ENCODE peak calls at places on chromosomes 12 and 14, in nine cellular contexts. H is stimulated activated CD4-positive, alpha-beta T cell treated with anti-CD3 and anti-CD28 coated beads, TNF-alpha, amount 100 ng/mL, for 1 hour; B is MV-4-11; P is nucleus accumbens; C is NCI-H1417; G is stimulated activated naive CD4-positive, alpha-beta T cell treated with Interleukin-2 at 50 U/mL for 16 hours; V is left ventricle myocardium inferior; K is transverse colon; N is effector CD8-positive, alpha-beta T cell. R is an unnamed sample.

GRCh38 chr12:46318037-46318436 is 49.2 kb upstream of the SLC38A1 start:
- DNase-seq in H (no peak), B (no peak), P (no peak), C (no peak), G (no peak), V (no peak), K (no peak), N (no peak), R (no peak)

GRCh38 chr12:52280319-52280795 is 5.9 kb downstream of the KRT86 start:
- DNase-seq in H (no peak), B (peak; percentile 69), P (no peak), C (no peak), G (no peak), V (no peak), K (peak; percentile 58), N (no peak), R (no peak)

GRCh38 chr14:81946808-81947798 is 413.4 kb upstream of the SEL1L start:
- DNase-seq in H (no peak), B (no peak), P (no peak), C (no peak), G (no peak), V (peak; percentile 18), K (no peak), N (no peak), R (no peak)

GRCh38 chr12:114636723-114637480 is 47.1 kb downstream of the TBX3 start:
- DNase-seq in H (no peak), B (no peak), P (no peak), C (no peak), G (no peak), V (no peak), K (peak; percentile 8), N (no peak), R (no peak)

GRCh38 chr14:105926415-105927093 is 400.2 kb downstream of the TMEM121 start:
- DNase-seq in H (no peak), B (no peak), P (no peak), C (no peak), G (no peak), V (no peak), K (peak; percentile 7), N (no peak), R (no peak)

GRCh38 chr12:107306141-107306670 is 212.9 kb upstream of the CRY1 start:
- DNase-seq in H (no peak), B (no peak), P (no peak), C (no peak), G (no peak), V (no peak), K (no peak), N (no peak), R (no peak)

GRCh38 chr14:105064721-105065143 is 498 bp downstream of the GPR132 start:
- DNase-seq in H (no peak), B (peak; percentile 88), P (no peak), C (no peak), G (peak; percentile 26), V (no peak), K (peak; percentile 47), N (no peak), R (no peak)

GRCh38 chr12:129467749-129468148 is 436.1 kb downstream of the TMEM132D start:
- DNase-seq in H (no peak), B (no peak), P (no peak), C (peak; percentile 89), G (no peak), V (no peak), K (no peak), N (no peak), R (no peak)

GRCh38 chr12:53820503-53820902 is 68.7 kb upstream of the CISTR start:
- DNase-seq in H (no peak), B (no peak), P (no peak), C (no peak), G (no peak), V (no peak), K (no peak), N (no peak), R (no peak)

GRCh38 chr12:13463189-13463588 is 266.7 kb downstream of the EMP1 start:
- DNase-seq in H (no peak), B (no peak), P (no peak), C (no peak), G (no peak), V (no peak), K (no peak), N (no peak), R (no peak)

GRCh38 chr14:24566318-24566717 is 9.7 kb downstream of the CTSG start:
- DNase-seq in H (no peak), B (no peak), P (no peak), C (no peak), G (no peak), V (no peak), K (no peak), N (no peak), R (no peak)

R was measured in D721Med.